ENCODE peak calls at places on chromosomes 5 and 9, in eight cellular contexts. G is esophagus squamous epithelium, P is BJ, O is IMR-90, K is colonic mucosa, Q is suprapubic skin, Y is neural progenitor cell, U is PC-9. F is an unnamed sample.

GRCh38 chr9:38437193-38437823 is 13.1 kb upstream of the IGFBPL1 start:
- DNase-seq in G (no peak), P (no peak), O (peak; percentile 55), K (peak; percentile 36), Q (no peak), Y (no peak), U (peak; percentile 61), F (peak; percentile 45)

GRCh38 chr9:74036549-74037231 is 460.4 kb upstream of the RORB start:
- DNase-seq in G (no peak), P (no peak), O (no peak), K (no peak), Q (no peak), Y (no peak), U (no peak), F (peak; percentile 5)

GRCh38 chr9:128420651-128421473 is at the start of gene CERCAM:
- DNase-seq in G (no peak), P (no peak), O (peak; percentile 25), K (peak; percentile 46), Q (no peak), Y (peak; percentile 81), U (no peak), F (no peak)

GRCh38 chr9:128383007-128383753 is 12.0 kb downstream of the URM1 start:
- DNase-seq in G (no peak), P (no peak), O (no peak), K (no peak), Q (no peak), Y (peak; percentile 89), U (no peak), F (no peak)

GRCh38 chr5:6333182-6333905 is 45.0 kb downstream of the MED10 start:
- DNase-seq in G (no peak), P (no peak), O (no peak), K (no peak), Q (no peak), Y (no peak), U (no peak), F (no peak)

GRCh38 chr5:14270212-14270702 is 127.1 kb downstream of the TRIO start:
- DNase-seq in G (no peak), P (no peak), O (peak; percentile 64), K (peak; percentile 49), Q (no peak), Y (peak; percentile 87), U (peak; percentile 81), F (no peak)

GRCh38 chr5:149750596-149750995 is 20.5 kb downstream of the PPARGC1B start:
- DNase-seq in G (no peak), P (no peak), O (no peak), K (no peak), Q (no peak), Y (no peak), U (no peak), F (no peak)

GRCh38 chr5:99771296-99771695 is 763.9 kb upstream of the FAM174A start:
- DNase-seq in G (no peak), P (no peak), O (no peak), K (no peak), Q (no peak), Y (no peak), U (no peak), F (no peak)

GRCh38 chr5:145495741-145496140 is 339.4 kb downstream of the PRELID2 start:
- DNase-seq in G (no peak), P (peak; percentile 52), O (peak; percentile 94), K (no peak), Q (no peak), Y (no peak), U (peak; percentile 53), F (peak; percentile 74)

GRCh38 chr9:136714876-136715239 is 2.5 kb downstream of the DIPK1B start:
- DNase-seq in G (no peak), P (no peak), O (no peak), K (no peak), Q (no peak), Y (no peak), U (no peak), F (no peak)

GRCh38 chr5:164876793-164877192 is 1371.4 kb downstream of the MAT2B start:
- DNase-seq in G (no peak), P (no peak), O (no peak), K (no peak), Q (no peak), Y (no peak), U (no peak), F (no peak)

GRCh38 chr5:155895484-155895883 is 431.5 kb upstream of the SGCD start:
- DNase-seq in G (no peak), P (no peak), O (no peak), K (no peak), Q (no peak), Y (no peak), U (no peak), F (no peak)

GRCh38 chr9:534886-535285 is 306.6 kb upstream of the DMRT1 start:
- DNase-seq in G (no peak), P (no peak), O (no peak), K (no peak), Q (no peak), Y (no peak), U (no peak), F (no peak)

GRCh38 chr5:6805835-6806234 is 92.6 kb downstream of the TENT4A start:
- DNase-seq in G (no peak), P (no peak), O (no peak), K (no peak), Q (no peak), Y (no peak), U (no peak), F (no peak)

GRCh38 chr5:175861337-175862130 is 9.8 kb upstream of the CPLX2 start:
- DNase-seq in G (no peak), P (no peak), O (no peak), K (no peak), Q (no peak), Y (peak; percentile 47), U (peak; percentile 64), F (no peak)

GRCh38 chr5:153352685-153353219 is 137.7 kb upstream of the GRIA1 start:
- DNase-seq in G (no peak), P (no peak), O (no peak), K (no peak), Q (no peak), Y (no peak), U (no peak), F (no peak)

GRCh38 chr9:127991017-127991756 is 10.4 kb upstream of the EEIG1 start:
- DNase-seq in G (no peak), P (no peak), O (no peak), K (peak; percentile 84), Q (no peak), Y (no peak), U (peak; percentile 92), F (no peak)

GRCh38 chr5:74424162-74424868 is 216.2 kb downstream of the ENC1 start:
- DNase-seq in G (no peak), P (no peak), O (no peak), K (no peak), Q (no peak), Y (no peak), U (peak; percentile 92), F (no peak)

GRCh38 chr5:94181940-94182339 is 436.5 kb downstream of the KIAA0825 start:
- DNase-seq in G (no peak), P (no peak), O (peak; percentile 24), K (no peak), Q (no peak), Y (peak; percentile 22), U (no peak), F (no peak)

DNA sequence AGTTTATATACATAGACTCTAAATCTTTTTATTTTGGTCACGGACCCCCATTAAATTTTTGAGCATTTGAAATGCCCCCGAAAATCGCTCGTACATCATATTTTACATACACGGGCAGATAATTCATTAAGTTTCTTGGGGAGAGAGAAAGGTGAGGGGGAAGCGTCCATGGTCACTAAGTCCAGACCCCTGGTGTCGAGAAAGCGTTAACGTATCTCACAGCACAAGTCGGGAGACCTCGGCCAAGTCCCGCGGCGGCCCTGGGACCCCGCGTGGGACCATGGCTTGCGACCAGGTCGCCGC is 794 bp downstream of the PTBP3 start:
- DNase-seq in G (no peak), P (no peak), O (no peak), K (no peak), Q (no peak), Y (no peak), U (no peak), F (no peak)
- TF ChIP-seq CTCF in G (no peak), P (peak; percentile 10), O (peak; percentile 14), K (no peak), Q (no peak), Y (peak; percentile 32), U (no peak), F (no peak)

DNA sequence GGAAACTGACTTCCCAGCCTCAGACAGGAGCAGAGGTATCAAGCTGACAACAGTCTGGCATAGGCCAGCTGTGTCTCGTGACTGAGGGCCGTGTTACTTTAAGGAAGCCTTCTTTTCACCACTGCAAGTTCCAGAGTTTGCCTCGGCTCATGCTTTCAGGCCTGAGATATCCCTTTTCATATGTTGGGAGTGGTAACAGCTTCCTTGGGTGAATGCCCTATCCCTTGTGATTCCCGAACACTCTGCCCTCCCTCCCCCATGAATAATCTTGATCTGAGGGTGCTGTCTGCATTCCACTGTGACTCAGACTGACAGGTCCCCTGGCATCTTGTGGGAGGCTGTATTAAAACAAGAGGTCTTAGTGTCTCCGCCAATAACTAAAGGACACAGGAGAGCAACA is 49.7 kb upstream of the ARL15 start:
- DNase-seq in G (no peak), P (no peak), O (peak; percentile 15), K (no peak), Q (no peak), Y (peak; percentile 3), U (no peak), F (peak; percentile 57)
- H3K4me3 ChIP-seq in G (no peak overlapping the region), P (no peak overlapping the region), O (no peak overlapping the region), K (no peak overlapping the region), Q (no peak overlapping the region), Y (no peak overlapping the region), U (no peak overlapping the region), F (no peak overlapping the region)

GRCh38 chr9:14339746-14340145 is 25.8 kb upstream of the NFIB start:
- DNase-seq in G (no peak), P (no peak), O (no peak), K (no peak), Q (no peak), Y (no peak), U (no peak), F (no peak)
- H3K27me3 ChIP-seq in G (no peaks in the 10 kb centered on the region), P (peaks cover 17% of the 10 kb centered on the region), O (peaks cover 66% of the 10 kb centered on the region), K (peaks cover 8% of the 10 kb centered on the region), Q (no peaks in the 10 kb centered on the region), Y (peaks cover 63% of the 10 kb centered on the region), U (no peaks in the 10 kb centered on the region), F (peaks cover 44% of the 10 kb centered on the region)

GRCh38 chr9:126722252-126722921 is 82.5 kb upstream of the ZBTB43 start:
- DNase-seq in G (no peak), P (no peak), O (no peak), K (peak; percentile 78), Q (peak; percentile 88), Y (peak; percentile 89), U (peak; percentile 80), F (peak; percentile 63)
- TF ChIP-seq CTCF in G (peak; percentile 5), P (no peak), O (no peak), K (no peak), Q (no peak), Y (no peak), U (no peak), F (no peak)

F was measured in kidney epithelial cell.